ENCODE peak calls at places on chromosomes 1 and 21, in four cellular contexts. One of them, this sample, is unnamed.

GRCh38 chr1:45612941-45613579 is 10.8 kb downstream of the CCDC17 start:
- DNase-seq in neural crest cell: no peak
- DNase-seq in HFF-Myc: no peak
- DNase-seq in kidney epithelial cell: no peak
- DNase-seq in this sample: no peak

GRCh38 chr1:36080801-36081200 is 3.1 kb upstream of the TEKT2 start:
- DNase-seq in neural crest cell: no peak
- DNase-seq in HFF-Myc: no peak
- DNase-seq in kidney epithelial cell: no peak
- DNase-seq in this sample: no peak

GRCh38 chr1:47210666-47211065 is 20.8 kb upstream of the PDZK1IP1 start:
- DNase-seq in neural crest cell: no peak
- DNase-seq in HFF-Myc: no peak
- DNase-seq in kidney epithelial cell: no peak
- DNase-seq in this sample: no peak

GRCh38 chr1:37096523-37096922 is 62.2 kb upstream of the GRIK3 start:
- DNase-seq in neural crest cell: peak
- DNase-seq in HFF-Myc: no peak
- DNase-seq in kidney epithelial cell: no peak
- DNase-seq in this sample: peak

GRCh38 chr1:156410740-156411139 is 41.7 kb downstream of the RHBG start:
- DNase-seq in neural crest cell: no peak
- DNase-seq in HFF-Myc: no peak
- DNase-seq in kidney epithelial cell: no peak
- DNase-seq in this sample: no peak

GRCh38 chr1:189432761-189433160 is 1044.9 kb downstream of the BRINP3 start:
- DNase-seq in neural crest cell: no peak
- DNase-seq in HFF-Myc: no peak
- DNase-seq in kidney epithelial cell: no peak
- DNase-seq in this sample: no peak

GRCh38 chr1:22341791-22342605 is 109.7 kb upstream of the ZBTB40 start:
- DNase-seq in neural crest cell: no peak
- DNase-seq in HFF-Myc: peak
- DNase-seq in kidney epithelial cell: no peak
- DNase-seq in this sample: no peak

GRCh38 chr1:26900815-26901511 is 696 bp upstream of the GPATCH3 start:
- DNase-seq in neural crest cell: no peak
- DNase-seq in HFF-Myc: no peak
- DNase-seq in kidney epithelial cell: no peak
- DNase-seq in this sample: no peak

GRCh38 chr21:39118061-39118460 is 65.2 kb downstream of the PSMG1 start:
- DNase-seq in neural crest cell: no peak
- DNase-seq in HFF-Myc: no peak
- DNase-seq in kidney epithelial cell: no peak
- DNase-seq in this sample: no peak

GRCh38 chr21:14262039-14262438 is 46.1 kb downstream of the RBM11 start:
- DNase-seq in neural crest cell: no peak
- DNase-seq in HFF-Myc: no peak
- DNase-seq in kidney epithelial cell: no peak
- DNase-seq in this sample: no peak

GRCh38 chr21:38751379-38752050 is 54.2 kb upstream of the ETS2 start:
- DNase-seq in neural crest cell: no peak
- DNase-seq in HFF-Myc: no peak
- DNase-seq in kidney epithelial cell: no peak
- DNase-seq in this sample: no peak

GRCh38 chr1:35452086-35452485 is 105.1 kb downstream of the KIAA0319L start:
- DNase-seq in neural crest cell: no peak
- DNase-seq in HFF-Myc: peak
- DNase-seq in kidney epithelial cell: no peak
- DNase-seq in this sample: no peak

GRCh38 chr1:241591317-241591716 is 48.9 kb downstream of the CHML start:
- DNase-seq in neural crest cell: no peak
- DNase-seq in HFF-Myc: no peak
- DNase-seq in kidney epithelial cell: no peak
- DNase-seq in this sample: no peak

GRCh38 chr1:159008744-159009188 is 941 bp upstream of the IFI16 start:
- DNase-seq in neural crest cell: no peak
- DNase-seq in HFF-Myc: no peak
- DNase-seq in kidney epithelial cell: no peak
- DNase-seq in this sample: no peak

GRCh38 chr1:241045659-241046058 is 311.3 kb downstream of the RGS7 start:
- DNase-seq in neural crest cell: no peak
- DNase-seq in HFF-Myc: no peak
- DNase-seq in kidney epithelial cell: no peak
- DNase-seq in this sample: no peak

GRCh38 chr1:41791667-41792484 is 126.8 kb downstream of the HIVEP3 start:
- DNase-seq in neural crest cell: no peak
- DNase-seq in HFF-Myc: no peak
- DNase-seq in kidney epithelial cell: no peak
- DNase-seq in this sample: no peak

GRCh38 chr1:112696578-112697320 is 10.2 kb downstream of the RHOC start:
- DNase-seq in neural crest cell: no peak
- DNase-seq in HFF-Myc: no peak
- DNase-seq in kidney epithelial cell: no peak
- DNase-seq in this sample: no peak

GRCh38 chr1:236128646-236129178 is 13.6 kb upstream of the GPR137B start:
- DNase-seq in neural crest cell: no peak
- DNase-seq in HFF-Myc: no peak
- DNase-seq in kidney epithelial cell: no peak
- DNase-seq in this sample: no peak

GRCh38 chr1:244839656-244840055 is 4.2 kb downstream of the COX20 start:
- DNase-seq in neural crest cell: no peak
- DNase-seq in HFF-Myc: no peak
- DNase-seq in kidney epithelial cell: no peak
- DNase-seq in this sample: no peak

GRCh38 chr1:21665711-21666571 is 3.2 kb downstream of the RAP1GAP start:
- DNase-seq in neural crest cell: no peak
- DNase-seq in HFF-Myc: no peak
- DNase-seq in kidney epithelial cell: no peak
- DNase-seq in this sample: no peak

GRCh38 chr1:176205322-176205914 is 1.7 kb downstream of the COP1 start:
- DNase-seq in neural crest cell: no peak
- DNase-seq in HFF-Myc: no peak
- DNase-seq in kidney epithelial cell: no peak
- DNase-seq in this sample: no peak

GRCh38 chr1:228697209-228698016 is 37.9 kb upstream of the RHOU start:
- DNase-seq in neural crest cell: no peak
- DNase-seq in HFF-Myc: peak
- DNase-seq in kidney epithelial cell: peak
- DNase-seq in this sample: no peak

GRCh38 chr21:42568377-42568776 is 54.7 kb downstream of the SLC37A1 start:
- DNase-seq in neural crest cell: no peak
- DNase-seq in HFF-Myc: no peak
- DNase-seq in kidney epithelial cell: no peak
- DNase-seq in this sample: no peak

GRCh38 chr1:19596065-19596718 is 47.9 kb upstream of the NBL1 start:
- DNase-seq in neural crest cell: no peak
- DNase-seq in HFF-Myc: no peak
- DNase-seq in kidney epithelial cell: peak
- DNase-seq in this sample: no peak

GRCh38 chr1:203215573-203215972 is 13.9 kb downstream of the CHIT1 start:
- DNase-seq in neural crest cell: no peak
- DNase-seq in HFF-Myc: no peak
- DNase-seq in kidney epithelial cell: no peak
- DNase-seq in this sample: no peak

GRCh38 chr1:92973203-92973907 is 12.1 kb upstream of the DIPK1A start:
- DNase-seq in neural crest cell: no peak
- DNase-seq in HFF-Myc: no peak
- DNase-seq in kidney epithelial cell: no peak
- DNase-seq in this sample: no peak

GRCh38 chr1:151832318-151832984 is 849 bp upstream of the RORC start:
- DNase-seq in neural crest cell: no peak
- DNase-seq in HFF-Myc: no peak
- DNase-seq in kidney epithelial cell: no peak
- DNase-seq in this sample: no peak

GRCh38 chr1:68426594-68426993 is 23.2 kb downstream of the RPE65 start:
- DNase-seq in neural crest cell: no peak
- DNase-seq in HFF-Myc: peak
- DNase-seq in kidney epithelial cell: no peak
- DNase-seq in this sample: no peak

GRCh38 chr1:20165522-20165951 is 20.4 kb upstream of the UBXN10 start:
- DNase-seq in neural crest cell: no peak
- DNase-seq in HFF-Myc: no peak
- DNase-seq in kidney epithelial cell: no peak
- DNase-seq in this sample: no peak

DNA sequence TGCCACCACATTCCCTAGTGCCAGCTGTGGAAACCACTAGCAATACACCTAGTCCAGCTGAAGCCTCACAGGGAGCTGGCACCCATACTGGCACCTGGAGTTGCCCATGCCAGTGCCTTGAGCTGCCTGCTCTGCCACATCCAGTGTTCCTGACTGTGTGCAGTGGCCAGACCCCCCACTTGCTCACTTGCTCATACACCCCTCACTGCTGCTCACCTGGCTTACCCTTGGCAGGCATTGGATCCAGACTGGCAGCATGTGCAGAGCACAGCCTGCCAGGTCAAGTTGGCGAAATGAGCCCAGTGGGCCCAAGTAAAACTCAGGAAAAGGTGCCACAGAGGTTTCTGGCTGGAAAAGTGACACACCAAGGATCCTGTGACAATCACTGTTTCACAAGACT is 1618.6 kb upstream of the PRMT6 start:
- DNase-seq in neural crest cell: no peak
- DNase-seq in HFF-Myc: no peak
- DNase-seq in kidney epithelial cell: no peak
- DNase-seq in this sample: no peak
- TF ChIP-seq CTCF in neural crest cell: no peak
- TF ChIP-seq CTCF in HFF-Myc: no peak
- TF ChIP-seq CTCF in kidney epithelial cell: no peak
- TF ChIP-seq CTCF in this sample: no peak

GRCh38 chr1:238468068-238468467 is 577.3 kb upstream of the ZP4 start:
- DNase-seq in neural crest cell: no peak
- DNase-seq in HFF-Myc: no peak
- DNase-seq in kidney epithelial cell: no peak
- DNase-seq in this sample: no peak

GRCh38 chr1:238466459-238466858 is 575.7 kb upstream of the ZP4 start:
- DNase-seq in neural crest cell: no peak
- DNase-seq in HFF-Myc: no peak
- DNase-seq in kidney epithelial cell: no peak
- DNase-seq in this sample: no peak

GRCh38 chr1:238474263-238474662 is 583.5 kb upstream of the ZP4 start:
- DNase-seq in neural crest cell: no peak
- DNase-seq in HFF-Myc: no peak
- DNase-seq in kidney epithelial cell: no peak
- DNase-seq in this sample: no peak

GRCh38 chr1:238465449-238465848 is 574.7 kb upstream of the ZP4 start:
- DNase-seq in neural crest cell: no peak
- DNase-seq in HFF-Myc: no peak
- DNase-seq in kidney epithelial cell: no peak
- DNase-seq in this sample: no peak

GRCh38 chr1:238469146-238469601 is 578.5 kb upstream of the ZP4 start:
- DNase-seq in neural crest cell: no peak
- DNase-seq in HFF-Myc: no peak
- DNase-seq in kidney epithelial cell: peak
- DNase-seq in this sample: no peak
- TF ChIP-seq CTCF in neural crest cell: no peak
- TF ChIP-seq CTCF in HFF-Myc: no peak
- TF ChIP-seq CTCF in kidney epithelial cell: no peak
- TF ChIP-seq CTCF in this sample: no peak

GRCh38 chr21:15826147-15826780 is 96.5 kb downstream of the USP25 start:
- DNase-seq in neural crest cell: no peak
- DNase-seq in HFF-Myc: peak
- DNase-seq in kidney epithelial cell: no peak
- DNase-seq in this sample: peak
- TF ChIP-seq CTCF in neural crest cell: peak
- TF ChIP-seq CTCF in HFF-Myc: peak
- TF ChIP-seq CTCF in kidney epithelial cell: peak
- TF ChIP-seq CTCF in this sample: peak

GRCh38 chr1:169144941-169145626 is 38.6 kb downstream of the ATP1B1 start:
- DNase-seq in neural crest cell: no peak
- DNase-seq in HFF-Myc: no peak
- DNase-seq in kidney epithelial cell: no peak
- DNase-seq in this sample: no peak
- TF ChIP-seq CTCF in neural crest cell: no peak
- TF ChIP-seq CTCF in HFF-Myc: no peak
- TF ChIP-seq CTCF in kidney epithelial cell: no peak
- TF ChIP-seq CTCF in this sample: no peak

GRCh38 chr1:154972213-154972516 is 1.6 kb upstream of the SHC1 start:
- DNase-seq in neural crest cell: no peak
- DNase-seq in HFF-Myc: no peak
- DNase-seq in kidney epithelial cell: no peak
- DNase-seq in this sample: no peak
- TF ChIP-seq CTCF in neural crest cell: no peak
- TF ChIP-seq CTCF in HFF-Myc: no peak
- TF ChIP-seq CTCF in kidney epithelial cell: no peak
- TF ChIP-seq CTCF in this sample: no peak

GRCh38 chr1:2233997-2234761 is 6.1 kb downstream of the SKI start:
- DNase-seq in neural crest cell: no peak
- DNase-seq in HFF-Myc: no peak
- DNase-seq in kidney epithelial cell: no peak
- DNase-seq in this sample: no peak
- TF ChIP-seq CTCF in neural crest cell: no peak
- TF ChIP-seq CTCF in HFF-Myc: no peak
- TF ChIP-seq CTCF in kidney epithelial cell: no peak
- TF ChIP-seq CTCF in this sample: no peak

GRCh38 chr1:69638673-69639072 is 71.0 kb downstream of the LRRC7 start:
- DNase-seq in neural crest cell: no peak
- DNase-seq in HFF-Myc: no peak
- DNase-seq in kidney epithelial cell: no peak
- DNase-seq in this sample: no peak
- TF ChIP-seq CTCF in neural crest cell: no peak
- TF ChIP-seq CTCF in HFF-Myc: no peak
- TF ChIP-seq CTCF in kidney epithelial cell: no peak
- TF ChIP-seq CTCF in this sample: no peak